ENCODE peak calls at places on chromosomes 7 and 10, in eight cellular contexts. M is GM19239; O is NCI-H2171 treated with DMSO at 0.1 percent for 48 hours; T is activated gamma-delta T cell treated with Interleukin-2 at 50 U/mL for 16 hours; A is upper lobe of left lung; S is stimulated activated CD8-positive, alpha-beta memory T cell treated with anti-CD3 and anti-CD28 coated beads, Interleukin-12 subunit alpha, Interleukin-12 subunit beta, amount 100 ng/mL, for 1 hour; K is putamen; Z is H7. E is an unnamed sample.

GRCh38 chr10:78371118-78371517 is 337.5 kb downstream of the RPS24 start:
- DNase-seq in K (no peak), M (no peak), S (no peak), A (no peak), T (no peak), Z (peak), O (peak), E (no peak)

GRCh38 chr7:52410032-52410431 is 625.4 kb upstream of the POM121L12 start:
- DNase-seq in T (no peak), O (no peak), K (no peak), S (no peak), A (no peak), M (no peak), Z (no peak), E (no peak)

GRCh38 chr7:31228957-31229356 is 111.6 kb downstream of the NEUROD6 start:
- DNase-seq in M (no peak), T (no peak), K (no peak), S (no peak), A (no peak), Z (no peak), O (no peak), E (no peak)

GRCh38 chr7:158811461-158811860 is 17.8 kb downstream of the ESYT2 start:
- DNase-seq in K (no peak), A (peak), T (peak), Z (no peak), O (no peak), S (peak), M (no peak), E (no peak)

GRCh38 chr10:77771450-77771849 is 133.8 kb upstream of the KCNMA1 start:
- DNase-seq in M (no peak), S (no peak), Z (peak), O (no peak), T (no peak), K (no peak), A (no peak), E (no peak)

GRCh38 chr7:138705122-138705521 is 4.0 kb upstream of the SVOPL start:
- DNase-seq in A (no peak), S (no peak), M (no peak), Z (no peak), T (no peak), O (no peak), K (no peak), E (no peak)

GRCh38 chr7:79893991-79894390 is 240.6 kb upstream of the GNAI1 start:
- DNase-seq in K (no peak), O (no peak), A (no peak), T (no peak), M (no peak), Z (no peak), S (no peak), E (no peak)

GRCh38 chr10:89845541-89846275 is 144.3 kb downstream of the KIF20B start:
- DNase-seq in O (no peak), Z (no peak), T (no peak), A (no peak), K (no peak), M (no peak), S (no peak), E (no peak)

GRCh38 chr10:45589868-45590267 is 82.7 kb downstream of the ZFAND4 start:
- DNase-seq in M (no peak), Z (no peak), T (no peak), A (no peak), K (no peak), S (no peak), O (no peak), E (no peak)

GRCh38 chr7:140618291-140618690 is 22.3 kb downstream of the DENND2A start:
- DNase-seq in K (no peak), M (no peak), T (no peak), A (no peak), S (no peak), Z (no peak), O (no peak), E (no peak)

GRCh38 chr10:78868861-78869260 is 199.9 kb upstream of the ZMIZ1 start:
- DNase-seq in T (no peak), S (no peak), K (no peak), O (no peak), Z (no peak), M (no peak), A (no peak), E (no peak)

GRCh38 chr10:6564367-6564766 is 15.7 kb downstream of the PRKCQ start:
- DNase-seq in O (no peak), A (no peak), S (no peak), Z (no peak), M (no peak), K (no peak), T (no peak), E (no peak)

GRCh38 chr7:138154646-138155045 is 78.4 kb downstream of the AKR1D1 start:
- DNase-seq in T (no peak), K (no peak), A (no peak), Z (no peak), S (no peak), O (no peak), M (no peak), E (no peak)

GRCh38 chr10:62580396-62580795 is 206.2 kb downstream of the ZNF365 start:
- DNase-seq in A (no peak), O (no peak), S (no peak), M (no peak), K (no peak), Z (no peak), T (no peak), E (no peak)

GRCh38 chr10:52143338-52143737 is 170.7 kb upstream of the DKK1 start:
- DNase-seq in T (no peak), A (no peak), Z (no peak), M (no peak), K (no peak), O (no peak), S (no peak), E (no peak)

GRCh38 chr7:112939589-112940313 is 146.9 kb downstream of the GPR85 start:
- DNase-seq in O (peak), T (peak), Z (peak), M (peak), A (peak), K (peak), S (peak), E (peak)